ENCODE peak calls at places on chromosomes 13 and 19, in four cellular contexts. T is AG09309, V is keratinocyte, Z is choroid plexus epithelial cell. I is an unnamed sample.

GRCh38 chr19:17988161-17988560 is 19.8 kb upstream of the ARRDC2 start:
- DNase-seq in Z (no peak), T (no peak), V (no peak), I (no peak)

GRCh38 chr19:40143612-40144011 is 47.6 kb upstream of the MAP3K10 start:
- DNase-seq in Z (no peak), V (no peak), T (no peak), I (no peak)

GRCh38 chr19:1505012-1505411 is 7.8 kb downstream of the ADAMTSL5 start:
- DNase-seq in V (no peak), T (no peak), Z (no peak), I (no peak)

GRCh38 chr13:53151692-53152421 is 123.2 kb downstream of the OLFM4 start:
- DNase-seq in T (no peak), Z (peak; percentile 42), V (peak; percentile 2), I (no peak)

GRCh38 chr13:36275190-36276002 is 22.2 kb downstream of the CCDC169 start:
- DNase-seq in T (peak; percentile 35), V (no peak), Z (peak; percentile 90), I (no peak)

GRCh38 chr13:26562538-26562890 is 5.0 kb downstream of the WASF3 start:
- DNase-seq in Z (no peak), T (no peak), V (no peak), I (no peak)

GRCh38 chr13:29279859-29280258 is 315.6 kb downstream of the SLC7A1 start:
- DNase-seq in V (no peak), T (no peak), Z (no peak), I (no peak)

GRCh38 chr19:46361915-46362314 is 15.0 kb downstream of the PPP5C start:
- DNase-seq in Z (peak; percentile 53), T (no peak), V (no peak), I (no peak)

GRCh38 chr19:4722671-4723464 is 774 bp downstream of the DPP9 start:
- DNase-seq in V (no peak), T (peak; percentile 56), Z (peak; percentile 73), I (no peak)

GRCh38 chr13:85601526-85601925 is 197.7 kb downstream of the SLITRK6 start:
- DNase-seq in Z (peak; percentile 18), V (no peak), T (no peak), I (no peak)

GRCh38 chr13:83883061-83883523 is 818 bp upstream of the SLITRK1 start:
- DNase-seq in Z (no peak), V (no peak), T (no peak), I (no peak)

GRCh38 chr13:24709186-24709913 is 29.1 kb downstream of the ATP12A start:
- DNase-seq in T (no peak), V (no peak), Z (no peak), I (no peak)

GRCh38 chr13:98998831-98999634 is 21.2 kb upstream of the DOCK9 start:
- DNase-seq in Z (peak; percentile 34), T (no peak), V (no peak), I (no peak)

GRCh38 chr13:59247166-59247565 is 916.6 kb downstream of the DIAPH3 start:
- DNase-seq in V (no peak), T (no peak), Z (no peak), I (no peak)

GRCh38 chr13:30107536-30108136 is 199.7 kb downstream of the KATNAL1 start:
- DNase-seq in Z (no peak), V (no peak), T (no peak), I (no peak)

GRCh38 chr13:101661839-101662238 is 209.4 kb downstream of the ITGBL1 start:
- DNase-seq in V (no peak), Z (no peak), T (no peak), I (no peak)

GRCh38 chr13:109361562-109361961 is 424.8 kb downstream of the IRS2 start:
- DNase-seq in V (no peak), Z (no peak), T (no peak), I (no peak)

GRCh38 chr19:10270180-10270615 is 722 bp upstream of the ICAM1 start:
- DNase-seq in V (no peak), T (no peak), Z (peak; percentile 48), I (peak; percentile 83)

GRCh38 chr19:7905859-7906258 is 2.2 kb downstream of the MAP2K7 start:
- DNase-seq in T (no peak), V (no peak), Z (no peak), I (no peak)

GRCh38 chr13:45167611-45168554 is 33.0 kb downstream of the KCTD4 start:
- DNase-seq in Z (peak; percentile 16), T (no peak), V (peak; percentile 95), I (peak; percentile 84)

GRCh38 chr19:53992211-53992610 is 774 bp downstream of the CACNG6 start:
- DNase-seq in T (no peak), V (no peak), Z (no peak), I (no peak)

GRCh38 chr19:45472557-45473365 is 5.0 kb downstream of the FOSB start:
- DNase-seq in V (no peak), Z (no peak), T (no peak), I (no peak)

GRCh38 chr19:7063339-7063738 is 4.9 kb upstream of the MBD3L3 start:
- DNase-seq in Z (no peak), V (no peak), T (no peak), I (no peak)

GRCh38 chr13:113671066-113672001 is 4.3 kb downstream of the GRK1 start:
- DNase-seq in V (no peak), Z (no peak), T (no peak), I (no peak)

GRCh38 chr13:99307648-99308339 is 595 bp upstream of the GPR183 start:
- DNase-seq in Z (peak; percentile 75), V (no peak), T (no peak), I (peak; percentile 74)

GRCh38 chr19:38528931-38529330 is 88.8 kb downstream of the MAP4K1 start:
- DNase-seq in V (no peak), T (no peak), Z (no peak), I (no peak)

GRCh38 chr19:46015080-46015960 is 7.5 kb downstream of the PGLYRP1 start:
- DNase-seq in V (peak; percentile 48), Z (peak; percentile 18), T (no peak), I (peak; percentile 86)

GRCh38 chr19:39097299-39097698 is 13.1 kb downstream of the ACP7 start:
- DNase-seq in Z (no peak), V (no peak), T (no peak), I (no peak)

GRCh38 chr13:29683041-29683440 is 87.6 kb upstream of the SLC7A1 start:
- DNase-seq in T (no peak), V (no peak), Z (no peak), I (no peak)

GRCh38 chr19:49448432-49448786 is 3.2 kb downstream of the PIH1D1 start:
- DNase-seq in Z (no peak), T (no peak), V (no peak), I (no peak)

GRCh38 chr19:49447485-49448431 is 3.9 kb downstream of the PIH1D1 start:
- DNase-seq in Z (no peak), T (no peak), V (no peak), I (no peak)

GRCh38 chr19:49451430-49452181 is at the start of gene PIH1D1:
- DNase-seq in T (peak; percentile 97), V (peak; percentile 98), Z (peak; percentile 100), I (peak; percentile 98)

GRCh38 chr19:49453013-49453756 is at the start of gene ALDH16A1:
- DNase-seq in T (peak; percentile 89), V (peak; percentile 90), Z (peak; percentile 99), I (peak; percentile 98)

DNA sequence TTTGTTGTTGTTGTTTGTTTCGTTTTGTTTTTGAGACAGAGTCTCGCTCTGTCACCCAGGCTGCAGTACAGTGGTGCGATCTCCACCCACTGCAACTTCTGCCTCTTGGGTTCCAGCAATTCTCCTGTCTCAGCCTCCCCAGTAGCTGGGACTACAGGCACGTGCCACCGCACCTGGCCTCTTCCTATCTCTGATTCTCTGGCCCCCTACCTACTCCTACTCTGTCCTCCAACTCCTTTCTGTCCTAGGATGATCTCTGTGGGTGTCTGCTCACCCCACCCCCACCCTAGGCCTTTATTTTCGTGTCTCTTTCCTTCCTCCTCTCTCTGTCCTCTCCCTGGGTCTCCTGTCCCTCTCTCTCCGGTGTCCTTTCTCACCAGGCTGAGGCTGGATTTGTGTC is 1.2 kb downstream of the PIH1D1 start:
- DNase-seq in Z (no peak), V (no peak), T (no peak), I (no peak)
- H3K4me3 ChIP-seq in Z (no peak overlapping the region), V (peak overlapping the region; percentile 56), T (peak overlapping the region; percentile 95), I (no peak overlapping the region)

GRCh38 chr13:76886292-76887061 is at the start of gene KCTD12:
- DNase-seq in Z (peak; percentile 93), V (no peak), T (no peak), I (peak; percentile 87)
- TF ChIP-seq CTCF in Z (peak; percentile 19), V (peak; percentile 3), T (peak; percentile 23), I (peak; percentile 2)

GRCh38 chr13:97226788-97227627 is 4.9 kb downstream of the MBNL2 start:
- DNase-seq in V (no peak), T (no peak), Z (no peak), I (no peak)
- H3K4me3 ChIP-seq in V (peak overlapping the region; percentile 29), T (no peak overlapping the region), Z (peak overlapping the region; percentile 3), I (no peak overlapping the region)

GRCh38 chr19:33080761-33081681 is at the start of gene GPATCH1:
- DNase-seq in V (peak; percentile 19), T (peak; percentile 20), Z (peak; percentile 82), I (peak; percentile 87)
- TF ChIP-seq CTCF in V (no peak), T (no peak), Z (no peak), I (no peak)

GRCh38 chr13:95784891-95785290 is 108.0 kb downstream of the DNAJC3 start:
- DNase-seq in V (no peak), T (no peak), Z (peak; percentile 44), I (no peak)
- H3K4me3 ChIP-seq in V (no peak overlapping the region), T (no peak overlapping the region), Z (no peak overlapping the region), I (no peak overlapping the region)